ENCODE peak calls at places on chromosomes 11 and 22, in four cellular contexts. T is colonic mucosa, R is heart right ventricle, B is GM06990. P is an unnamed sample.

GRCh38 chr22:36153756-36154155 is 6.8 kb downstream of the APOL3 start:
- DNase-seq in B (no peak), R (no peak), T (no peak), P (no peak)

GRCh38 chr11:20114588-20114987 is 45.7 kb downstream of the DBX1 start:
- DNase-seq in B (no peak), R (no peak), T (no peak), P (no peak)

GRCh38 chr22:42799462-42800405 is 57.3 kb downstream of the ARFGAP3 start:
- DNase-seq in R (no peak), B (no peak), T (no peak), P (no peak)

GRCh38 chr11:76277298-76278175 is 71.2 kb upstream of the WNT11 start:
- DNase-seq in T (no peak), R (no peak), B (peak; percentile 47), P (no peak)

GRCh38 chr11:818396-819128 is at the start of gene PNPLA2:
- DNase-seq in B (no peak), T (peak; percentile 73), R (no peak), P (no peak)

GRCh38 chr11:96486890-96487633 is 97.2 kb downstream of the JRKL start:
- DNase-seq in R (no peak), B (no peak), T (peak; percentile 73), P (no peak)

GRCh38 chr11:72568861-72569260 is 105.4 kb downstream of the PDE2A start:
- DNase-seq in R (no peak), T (no peak), B (no peak), P (no peak)

GRCh38 chr11:19953909-19954308 is 206.4 kb downstream of the DBX1 start:
- DNase-seq in B (no peak), T (no peak), R (peak; percentile 22), P (peak; percentile 62)

GRCh38 chr22:46436595-46437163 is 100.7 kb downstream of the CELSR1 start:
- DNase-seq in T (no peak), B (no peak), R (no peak), P (no peak)

GRCh38 chr11:17244046-17244445 is 32.5 kb upstream of the NUCB2 start:
- DNase-seq in R (no peak), B (peak; percentile 42), T (no peak), P (no peak)

GRCh38 chr22:43883719-43884415 is 7.9 kb downstream of the PNPLA5 start:
- DNase-seq in R (no peak), B (no peak), T (no peak), P (no peak)

GRCh38 chr11:128715691-128716153 is 21.9 kb downstream of the FLI1 start:
- DNase-seq in T (no peak), R (peak; percentile 35), B (no peak), P (no peak)

GRCh38 chr22:29524440-29525191 is 28.9 kb downstream of the THOC5 start:
- DNase-seq in R (peak; percentile 10), B (no peak), T (peak; percentile 26), P (no peak)

GRCh38 chr22:37485006-37485713 is 1.0 kb downstream of the MFNG start:
- DNase-seq in B (peak; percentile 78), T (no peak), R (peak; percentile 45), P (no peak)

GRCh38 chr22:47923011-47923427 is 1160.6 kb downstream of the TBC1D22A start:
- DNase-seq in R (no peak), T (no peak), B (no peak), P (no peak)

GRCh38 chr11:113106507-113106906 is 145.3 kb downstream of the NCAM1 start:
- DNase-seq in B (no peak), T (no peak), R (no peak), P (no peak)

GRCh38 chr11:130043575-130043974 is 26.1 kb upstream of the APLP2 start:
- DNase-seq in B (no peak), R (peak; percentile 9), T (no peak), P (no peak)

GRCh38 chr11:110207089-110207488 is 89.3 kb downstream of the RDX start:
- DNase-seq in B (no peak), T (no peak), R (no peak), P (no peak)

GRCh38 chr22:48099251-48099650 is 1336.8 kb downstream of the TBC1D22A start:
- DNase-seq in B (no peak), R (no peak), T (no peak), P (no peak)

GRCh38 chr22:22733881-22734373 is 89.5 kb downstream of the GGTLC2 start:
- DNase-seq in R (no peak), B (no peak), T (no peak), P (no peak)

GRCh38 chr11:123357990-123358827 is 71.9 kb upstream of the GRAMD1B start:
- DNase-seq in T (no peak), B (peak; percentile 72), R (no peak), P (no peak)

GRCh38 chr11:9606799-9607510 is 33.5 kb downstream of the WEE1 start:
- DNase-seq in T (peak; percentile 45), R (no peak), B (no peak), P (no peak)

GRCh38 chr11:130407978-130408377 is 20.4 kb downstream of the ADAMTS8 start:
- DNase-seq in T (no peak), B (no peak), R (peak; percentile 59), P (no peak)

GRCh38 chr11:118820412-118821357 is 29.7 kb upstream of the DDX6 start:
- DNase-seq in B (peak; percentile 86), T (peak; percentile 85), R (peak; percentile 77), P (no peak)

GRCh38 chr11:31856248-31856647 is 45.1 kb upstream of the PAX6 start:
- DNase-seq in T (no peak), B (no peak), R (no peak), P (no peak)

GRCh38 chr11:1508491-1508891 is 21.9 kb upstream of the MOB2 start:
- DNase-seq in B (no peak), R (no peak), T (no peak), P (no peak)

GRCh38 chr11:96328395-96329010 is 14.5 kb downstream of the MAML2 start:
- DNase-seq in B (no peak), T (no peak), R (no peak), P (no peak)

GRCh38 chr11:92696076-92696475 is 273.4 kb upstream of the MTNR1B start:
- DNase-seq in T (no peak), B (no peak), R (no peak), P (no peak)

GRCh38 chr22:26681395-26681821 is 24.0 kb downstream of the MIAT start:
- DNase-seq in R (no peak), B (no peak), T (no peak), P (peak; percentile 26)

GRCh38 chr11:104917259-104918112 is 19.2 kb upstream of the CASP12 start:
- DNase-seq in T (no peak), R (no peak), B (no peak), P (no peak)

GRCh38 chr11:79663012-79663411 is 222.2 kb upstream of the TENM4 start:
- DNase-seq in B (no peak), R (no peak), T (no peak), P (no peak)

GRCh38 chr11:114061053-114062049 is 1.8 kb downstream of the ZBTB16 start:
- DNase-seq in B (no peak), T (no peak), R (no peak), P (no peak)

GRCh38 chr11:61718613-61719302 is 33.7 kb upstream of the MYRF start:
- DNase-seq in R (peak; percentile 70), B (no peak), T (no peak), P (peak; percentile 38)

GRCh38 chr22:46036558-46037408 is 59.8 kb upstream of the WNT7B start:
- DNase-seq in R (no peak), B (peak; percentile 46), T (peak; percentile 36), P (no peak)

GRCh38 chr11:87061766-87062165 is 24.0 kb downstream of the TMEM135 start:
- DNase-seq in B (no peak), R (no peak), T (no peak), P (no peak)

DNA sequence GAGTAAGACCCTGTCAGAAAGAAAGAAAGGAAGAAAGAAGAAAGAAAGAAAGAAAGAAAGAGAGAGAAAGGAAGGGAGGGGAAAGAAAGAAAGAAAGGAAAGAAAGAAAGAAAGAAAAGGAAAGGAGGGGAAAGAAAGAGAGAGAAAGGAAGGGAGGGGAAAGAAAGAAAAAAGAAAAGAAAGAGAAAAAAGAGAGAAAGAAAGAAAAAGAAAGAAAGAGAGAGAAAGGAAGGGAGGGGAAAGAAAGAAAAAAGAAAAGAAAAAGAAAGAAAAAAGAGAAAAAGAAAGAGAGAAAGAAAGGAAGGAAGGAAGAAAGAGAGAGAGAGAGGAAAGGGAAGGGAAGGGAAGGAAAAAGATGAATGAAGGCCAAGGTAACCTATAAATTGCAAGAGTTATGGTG is 47.2 kb upstream of the SLC22A12 start:
- DNase-seq in T (no peak), R (no peak), B (no peak), P (no peak)
- H3K27me3 ChIP-seq in T (no peaks in the 10 kb centered on the region), R (peaks cover 13% of the 10 kb centered on the region), B (no peaks in the 10 kb centered on the region), P (peaks cover 23% of the 10 kb centered on the region)

GRCh38 chr22:17213976-17214375 is 5.3 kb downstream of the ADA2 start:
- DNase-seq in B (no peak), T (peak; percentile 56), R (peak; percentile 70), P (no peak)
- TF ChIP-seq CTCF in B (peak; percentile 52), T (peak; percentile 40), R (peak; percentile 62), P (peak; percentile 29)

GRCh38 chr22:50131894-50132293 is 38.6 kb upstream of the PANX2 start:
- DNase-seq in T (no peak), B (no peak), R (no peak), P (no peak)

GRCh38 chr22:50138988-50139387 is 31.5 kb upstream of the PANX2 start:
- DNase-seq in R (no peak), T (no peak), B (no peak), P (no peak)

GRCh38 chr22:50136431-50137047 is 34.0 kb upstream of the PANX2 start:
- DNase-seq in T (no peak), R (no peak), B (no peak), P (no peak)

GRCh38 chr22:50138036-50138435 is 32.5 kb upstream of the PANX2 start:
- DNase-seq in T (no peak), B (no peak), R (no peak), P (no peak)

GRCh38 chr22:50134481-50134880 is 36.0 kb upstream of the PANX2 start:
- DNase-seq in R (no peak), T (no peak), B (no peak), P (no peak)
- H3K4me3 ChIP-seq in R (no peak overlapping the region), T (no peak overlapping the region), B (no peak overlapping the region), P (no peak overlapping the region)

GRCh38 chr11:120501440-120501839 is 10.1 kb upstream of the GRIK4 start:
- DNase-seq in T (no peak), R (no peak), B (no peak), P (no peak)

GRCh38 chr11:120501976-120502755 is 9.4 kb upstream of the GRIK4 start:
- DNase-seq in R (no peak), T (no peak), B (no peak), P (no peak)

GRCh38 chr11:120509346-120510053 is 2.0 kb upstream of the GRIK4 start:
- DNase-seq in B (no peak), R (no peak), T (no peak), P (no peak)

GRCh38 chr11:120510406-120511115 is 987 bp upstream of the GRIK4 start:
- DNase-seq in R (no peak), B (no peak), T (no peak), P (no peak)

DNA sequence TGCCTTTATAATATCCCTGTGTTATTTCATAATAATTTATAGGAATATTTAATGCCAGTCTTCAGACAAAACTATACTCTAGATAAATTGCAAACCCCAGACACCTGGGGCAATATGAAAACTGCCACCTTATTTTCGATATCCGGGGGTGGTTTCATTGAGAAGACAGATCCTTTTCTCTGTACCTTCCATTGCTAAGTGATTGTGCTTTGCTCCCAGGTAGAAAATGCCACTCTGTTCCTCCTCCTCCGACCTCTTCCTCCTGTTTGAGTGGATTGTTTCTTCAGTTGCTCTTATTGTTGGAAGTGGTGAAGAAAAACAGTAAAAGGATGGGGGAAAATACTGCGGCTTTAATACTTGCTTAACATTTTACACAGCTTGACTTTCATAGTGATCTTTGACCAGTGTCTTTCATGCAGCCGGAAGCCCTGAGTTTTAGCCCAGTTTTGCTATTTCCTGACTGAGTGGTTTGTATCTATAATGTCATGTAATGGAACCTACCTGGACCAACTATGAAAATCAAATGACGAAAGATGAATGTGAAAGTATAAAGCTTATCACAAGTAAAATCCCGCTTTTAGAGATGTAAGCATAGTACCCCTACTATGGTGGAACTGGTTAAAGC is 5.6 kb upstream of the GRIK4 start:
- DNase-seq in R (no peak), T (no peak), B (no peak), P (no peak)
- H3K27me3 ChIP-seq in R (peaks cover 81% of the 10 kb centered on the region), T (peaks cover 16% of the 10 kb centered on the region), B (no peaks in the 10 kb centered on the region), P (peaks cover 13% of the 10 kb centered on the region)

P was measured in AG04450.